ENCODE peak calls at places on chromosome 18, in four cellular contexts. B is activated CD4-positive, alpha-beta memory T cell treated with anti-CD3 and anti-CD28 coated beads for 36 hours; K is T-helper 22 cell; C is K562. J is an unnamed sample.

GRCh38 chr18:60193780-60194179 is 178.8 kb downstream of the MC4R start:
- DNase-seq in K (no peak), C (no peak), B (no peak), J (no peak)

GRCh38 chr18:49305688-49306336 is 154.6 kb downstream of the DYM start:
- DNase-seq in K (no peak), B (no peak), C (no peak), J (no peak)

GRCh38 chr18:22318745-22319407 is 98.8 kb downstream of the CTAGE1 start:
- DNase-seq in C (no peak), K (no peak), B (no peak), J (no peak)

GRCh38 chr18:77220726-77221125 is 28.9 kb upstream of the GALR1 start:
- DNase-seq in K (no peak), B (no peak), C (no peak), J (no peak)

GRCh38 chr18:48345596-48345995 is 63.6 kb downstream of the ZBTB7C start:
- DNase-seq in C (no peak), K (no peak), B (peak; percentile 13), J (no peak)

GRCh38 chr18:47531759-47532158 is 280.3 kb upstream of the SKOR2 start:
- DNase-seq in B (no peak), C (no peak), K (no peak), J (no peak)

GRCh38 chr18:48786621-48787522 is 163.9 kb downstream of the SMAD7 start:
- DNase-seq in B (no peak), C (no peak), K (no peak), J (no peak)

GRCh38 chr18:26497881-26498280 is 50.5 kb downstream of the KCTD1 start:
- DNase-seq in C (no peak), B (no peak), K (no peak), J (no peak)

GRCh38 chr18:10524507-10525425 is 1.1 kb upstream of the NAPG start:
- DNase-seq in C (no peak), K (no peak), B (peak; percentile 27), J (no peak)

GRCh38 chr18:77557030-77557429 is 307.4 kb downstream of the GALR1 start:
- DNase-seq in B (no peak), K (no peak), C (no peak), J (no peak)

GRCh38 chr18:78986018-78986481 is 6.4 kb downstream of the SALL3 start:
- DNase-seq in B (peak; percentile 35), C (peak; percentile 14), K (no peak), J (no peak)

GRCh38 chr18:21243041-21243431 is 1.0 kb downstream of the GREB1L start:
- DNase-seq in C (no peak), K (no peak), B (no peak), J (no peak)

GRCh38 chr18:42229211-42230210 is 274.5 kb downstream of the PIK3C3 start:
- DNase-seq in B (no peak), C (no peak), K (no peak), J (no peak)

GRCh38 chr18:79873449-79874110 is 75.8 kb downstream of the KCNG2 start:
- DNase-seq in C (no peak), K (no peak), B (peak; percentile 7), J (no peak)

GRCh38 chr18:21484851-21485636 is 115.5 kb downstream of the ESCO1 start:
- DNase-seq in K (no peak), B (no peak), C (no peak), J (no peak)

GRCh38 chr18:24185805-24186204 is 46.9 kb downstream of the CABYR start:
- DNase-seq in B (no peak), K (no peak), C (no peak), J (no peak)

GRCh38 chr18:55485666-55486065 is 102.3 kb downstream of the TCF4 start:
- DNase-seq in K (no peak), C (no peak), B (no peak), J (no peak)

GRCh38 chr18:21632393-21632792 is 20.3 kb downstream of the SNRPD1 start:
- DNase-seq in K (no peak), B (no peak), C (no peak), J (no peak)

GRCh38 chr18:21894619-21895367 is 154.2 kb downstream of the MIB1 start:
- DNase-seq in K (no peak), B (no peak), C (no peak), J (no peak)

GRCh38 chr18:37705016-37705415 is 139.4 kb upstream of the CELF4 start:
- DNase-seq in K (no peak), B (no peak), C (no peak), J (no peak)

GRCh38 chr18:24875286-24875685 is 414.8 kb downstream of the HRH4 start:
- DNase-seq in C (no peak), B (no peak), K (no peak), J (no peak)

GRCh38 chr18:51279367-51279984 is 82.0 kb upstream of the MEX3C start:
- DNase-seq in K (no peak), B (no peak), C (no peak), J (no peak)

GRCh38 chr18:35695384-35695783 is 113.8 kb downstream of the GALNT1 start:
- DNase-seq in K (no peak), B (no peak), C (no peak), J (no peak)